ENCODE peak calls at places on chromosomes 13 and 19, in eight cellular contexts. N is adrenal gland, E is H1, W is prostate gland, X is body of pancreas, K is uterus, F is IMR-90, T is suprapubic skin. P is an unnamed sample.

GRCh38 chr13:50580684-50581305 is 262.7 kb downstream of the DLEU7 start:
- DNase-seq in W (no peak), X (no peak), E (no peak), F (peak), N (no peak), T (no peak), K (no peak), P (no peak)

GRCh38 chr19:38303517-38304351 is at the start of gene C19orf33:
- DNase-seq in K (no peak), T (no peak), X (peak), W (no peak), N (no peak), E (no peak), F (no peak), P (peak)

GRCh38 chr13:78618411-78618810 is 15.1 kb upstream of the POU4F1 start:
- DNase-seq in K (no peak), T (no peak), X (no peak), E (no peak), W (no peak), N (no peak), F (no peak), P (no peak)

GRCh38 chr13:67230774-67231480 is 791 bp upstream of the PCDH9 start:
- DNase-seq in W (peak), X (peak), F (peak), N (peak), K (peak), T (peak), E (peak), P (peak)

GRCh38 chr19:39858541-39858940 is 12.4 kb upstream of the FBL start:
- DNase-seq in W (no peak), F (peak), K (no peak), N (no peak), T (no peak), E (no peak), X (no peak), P (no peak)

GRCh38 chr19:43576479-43576878 is 878 bp downstream of the PINLYP start:
- DNase-seq in W (no peak), T (no peak), E (no peak), K (no peak), F (no peak), X (no peak), N (no peak), P (no peak)

GRCh38 chr19:13260883-13261653 is 110.9 kb downstream of the IER2 start:
- DNase-seq in N (peak), K (no peak), T (no peak), X (no peak), E (no peak), W (no peak), F (peak), P (peak)

GRCh38 chr13:95553614-95554385 is 1.3 kb downstream of the CLDN10 start:
- DNase-seq in K (no peak), E (no peak), N (no peak), F (no peak), W (no peak), X (peak), T (no peak), P (no peak)

GRCh38 chr13:54185101-54185500 is 1156.5 kb downstream of the OLFM4 start:
- DNase-seq in F (no peak), K (no peak), W (no peak), X (no peak), T (no peak), E (no peak), N (no peak), P (no peak)

GRCh38 chr19:10508707-10509106 is 5.6 kb upstream of the KEAP1 start:
- DNase-seq in N (no peak), T (no peak), X (no peak), F (peak), E (no peak), K (no peak), W (no peak), P (no peak)

GRCh38 chr13:84609716-84610115 is 727.4 kb upstream of the SLITRK1 start:
- DNase-seq in E (no peak), F (peak), X (no peak), K (no peak), T (no peak), N (no peak), W (no peak), P (no peak)

GRCh38 chr19:1261863-1262686 is 7.1 kb upstream of the CIRBP start:
- DNase-seq in W (peak), X (peak), E (no peak), K (peak), N (peak), T (peak), F (peak), P (no peak)

GRCh38 chr19:52464798-52465470 is 11.6 kb downstream of the ZNF578 start:
- DNase-seq in T (no peak), N (no peak), F (no peak), W (no peak), E (no peak), X (no peak), K (no peak), P (no peak)

GRCh38 chr19:49442793-49443365 is 1.6 kb upstream of the SLC17A7 start:
- DNase-seq in W (peak), T (peak), K (peak), N (peak), X (peak), F (peak), E (peak), P (peak)

GRCh38 chr19:19459099-19459498 is 53.6 kb downstream of the GATAD2A start:
- DNase-seq in N (no peak), T (no peak), X (no peak), E (no peak), F (peak), W (no peak), K (no peak), P (no peak)

GRCh38 chr13:66915596-66916185 is 314.4 kb downstream of the PCDH9 start:
- DNase-seq in T (no peak), E (no peak), W (no peak), F (peak), K (no peak), N (no peak), X (no peak), P (no peak)

GRCh38 chr13:35850569-35850968 is 280.6 kb downstream of the DCLK1 start:
- DNase-seq in F (no peak), T (no peak), X (no peak), W (no peak), N (no peak), K (no peak), E (no peak), P (no peak)

GRCh38 chr19:45420356-45420755 is 3.4 kb downstream of the ERCC1 start:
- DNase-seq in W (no peak), X (no peak), N (no peak), K (no peak), E (no peak), F (no peak), T (no peak), P (no peak)

GRCh38 chr13:46146898-46147297 is 35.1 kb downstream of the LCP1 start:
- DNase-seq in E (no peak), K (no peak), W (no peak), F (no peak), T (no peak), X (no peak), N (peak), P (no peak)

DNA sequence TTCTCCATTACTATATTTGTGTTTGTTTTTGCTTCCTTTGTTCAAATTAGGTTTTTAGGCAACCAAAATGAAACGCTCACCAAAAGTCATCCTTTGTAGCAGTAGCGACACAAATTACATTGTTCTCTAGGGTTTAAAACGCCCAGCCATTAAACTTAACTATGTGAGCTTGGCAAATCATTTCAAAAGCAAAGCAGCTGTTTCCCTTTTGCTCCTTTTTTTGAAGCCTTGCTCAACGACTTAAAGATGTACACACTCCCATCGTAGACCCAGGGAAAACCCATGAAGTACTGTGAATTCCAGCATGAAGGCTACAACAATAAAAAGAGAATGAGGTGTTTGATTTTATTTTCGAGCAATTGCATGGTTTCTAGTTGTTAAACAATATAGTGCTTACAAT is 106.7 kb downstream of the RAP2A start:
- DNase-seq in T (no peak), X (no peak), K (no peak), F (peak), N (no peak), W (no peak), E (no peak), P (no peak)
- H3K4me3 ChIP-seq in T (no peak), X (no peak), K (no peak), F (no peak), N (no peak), W (no peak), E (no peak), P (no peak)

GRCh38 chr19:17847538-17848366 is at the start of gene JAK3:
- DNase-seq in W (no peak), N (peak), T (no peak), X (peak), F (peak), E (peak), K (no peak), P (no peak)
- TF ChIP-seq POLR2A in W (no peak), N (no peak), T (no peak), X (no peak), F (no peak), E (no peak), K (no peak), P (no peak)

GRCh38 chr13:109271061-109271460 is 515.3 kb downstream of the IRS2 start:
- DNase-seq in X (no peak), W (no peak), T (no peak), K (no peak), N (no peak), E (no peak), F (no peak), P (no peak)

GRCh38 chr13:109273326-109273751 is 513.0 kb downstream of the IRS2 start:
- DNase-seq in K (no peak), X (no peak), E (no peak), T (no peak), W (no peak), N (no peak), F (peak), P (no peak)

GRCh38 chr13:109271991-109272454 is 514.4 kb downstream of the IRS2 start:
- DNase-seq in E (no peak), W (no peak), T (no peak), X (no peak), F (no peak), K (no peak), N (no peak), P (no peak)

GRCh38 chr13:109272595-109273325 is 513.6 kb downstream of the IRS2 start:
- DNase-seq in K (no peak), T (no peak), E (no peak), W (no peak), N (no peak), F (peak), X (no peak), P (no peak)

DNA sequence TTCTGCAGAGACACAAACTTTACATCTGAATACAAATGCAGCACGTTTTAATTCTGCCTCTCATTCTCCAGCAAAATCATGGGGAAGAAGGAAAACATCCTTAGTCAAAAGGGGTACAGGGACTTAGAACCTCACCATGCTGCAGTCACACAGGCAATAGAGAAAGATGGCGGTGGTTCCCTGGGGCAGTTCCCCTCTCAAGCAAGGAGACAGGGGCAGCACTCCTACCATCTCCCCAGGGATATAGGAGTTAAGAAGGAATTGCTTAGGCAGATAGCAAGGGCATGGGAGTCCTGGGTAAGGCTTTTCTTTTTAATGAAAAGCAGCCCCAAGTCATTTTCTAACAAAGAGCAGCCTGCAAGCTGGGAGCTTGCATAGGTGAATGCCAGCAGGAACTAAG is 514.8 kb downstream of the IRS2 start:
- DNase-seq in E (no peak), N (no peak), W (no peak), K (no peak), X (no peak), T (no peak), F (no peak), P (no peak)
- H3K4me3 ChIP-seq in E (no peak), N (no peak), W (no peak), K (no peak), X (no peak), T (no peak), F (no peak), P (no peak)

DNA sequence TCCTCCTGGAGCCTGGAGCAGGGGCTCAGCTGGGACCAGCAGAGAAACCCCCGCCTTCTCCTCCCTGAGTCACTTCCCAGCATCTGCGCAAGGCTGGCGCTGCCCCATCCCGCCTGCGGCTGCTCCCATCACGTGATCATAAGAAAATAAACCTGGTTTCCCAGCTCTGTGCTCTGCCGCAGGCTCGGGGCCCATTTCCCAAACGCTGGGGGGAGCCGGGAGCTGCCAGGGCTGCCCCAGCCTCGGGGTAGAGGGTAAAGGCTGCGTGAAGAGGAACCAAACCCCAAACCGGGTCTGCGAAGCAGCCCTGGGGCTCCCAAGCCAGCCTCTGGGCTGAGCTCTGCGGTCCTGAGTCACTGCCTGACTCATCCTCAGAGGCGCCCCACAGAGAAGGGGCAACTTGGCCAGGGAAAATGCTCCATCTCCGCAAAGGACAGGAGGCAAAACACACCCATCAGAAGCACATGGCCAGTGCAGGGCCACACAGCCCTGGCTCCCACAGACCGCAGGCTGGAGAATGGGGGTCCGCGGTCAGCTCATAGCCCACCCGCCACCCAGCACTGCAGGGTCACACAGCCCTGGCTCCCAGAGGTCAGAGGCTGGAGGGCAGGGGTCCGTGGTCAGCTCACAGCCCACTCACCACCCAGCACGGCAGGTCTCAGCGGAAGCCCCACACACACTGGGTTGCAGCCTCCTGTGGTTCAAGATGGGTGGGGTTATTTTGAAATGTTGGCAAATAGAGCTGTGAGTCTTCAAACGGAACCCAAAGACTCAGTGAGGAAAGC is 67.1 kb downstream of the RASA3 start:
- DNase-seq in F (peak), K (peak), X (peak), W (peak), T (peak), N (peak), E (peak), P (peak)
- TF ChIP-seq POLR2A in F (peak), K (peak), X (no peak), W (peak), T (no peak), N (no peak), E (no peak), P (no peak)

GRCh38 chr13:111555906-111556305 is 235.5 kb downstream of the TEX29 start:
- DNase-seq in K (no peak), F (no peak), W (no peak), N (no peak), E (no peak), T (no peak), X (no peak), P (peak)

GRCh38 chr13:111555268-111555633 is 234.8 kb downstream of the TEX29 start:
- DNase-seq in N (no peak), E (no peak), W (no peak), K (no peak), F (no peak), T (no peak), X (no peak), P (peak)

GRCh38 chr13:111554539-111555267 is 234.3 kb downstream of the TEX29 start:
- DNase-seq in N (no peak), X (no peak), F (no peak), T (no peak), E (no peak), K (no peak), W (no peak), P (no peak)

GRCh38 chr13:111557921-111558699 is 237.7 kb downstream of the TEX29 start:
- DNase-seq in X (no peak), N (no peak), F (no peak), T (no peak), K (no peak), E (no peak), W (no peak), P (no peak)

GRCh38 chr13:111556496-111556895 is 236.1 kb downstream of the TEX29 start:
- DNase-seq in W (no peak), X (no peak), E (no peak), K (no peak), T (no peak), F (no peak), N (no peak), P (no peak)
- H3K4me3 ChIP-seq in W (no peak), X (no peak), E (no peak), K (no peak), T (no peak), F (no peak), N (no peak), P (no peak)

GRCh38 chr13:76421011-76421410 is 465.2 kb downstream of the KCTD12 start:
- DNase-seq in N (no peak), W (no peak), X (no peak), E (no peak), F (no peak), K (no peak), T (no peak), P (no peak)
- TF ChIP-seq POLR2A in N (no peak), W (no peak), X (no peak), E (no peak), F (no peak), K (no peak), T (no peak), P (no peak)

GRCh38 chr13:61414686-61415664 is 674 bp downstream of the PCDH20 start:
- DNase-seq in W (peak), N (no peak), E (peak), X (peak), F (no peak), K (peak), T (peak), P (no peak)
- H3K4me3 ChIP-seq in W (peak), N (no peak), E (peak), X (no peak), F (no peak), K (peak), T (peak), P (no peak)

P was measured in lower leg skin.